ENCODE peak calls at places on chromosomes 6 and 20, in eight cellular contexts. P is mesothelial cell of epicardium; I is GM10248; F is naive thymus-derived CD4-positive, alpha-beta T cell; U is CD4-positive, CD25-positive, alpha-beta regulatory T cell; G is Caki2; O is NCI-H345; K is CD4-positive, alpha-beta T cell. L is an unnamed sample.

GRCh38 chr6:41719796-41720620 is 15.4 kb downstream of the TFEB start:
- DNase-seq in P (no peak), O (no peak), G (no peak), I (peak; percentile 68), U (no peak), F (no peak), K (no peak), L (no peak)

GRCh38 chr20:49456646-49457045 is 25.8 kb downstream of the KCNB1 start:
- DNase-seq in G (no peak), K (no peak), F (no peak), U (no peak), I (no peak), P (no peak), O (no peak), L (no peak)

GRCh38 chr6:167930300-167930699 is 67.2 kb upstream of the KIF25 start:
- DNase-seq in G (peak; percentile 73), P (no peak), O (no peak), K (no peak), I (no peak), F (no peak), U (no peak), L (no peak)

GRCh38 chr6:36067374-36068011 is 39.9 kb downstream of the MAPK14 start:
- DNase-seq in G (no peak), O (no peak), F (no peak), K (no peak), P (no peak), U (no peak), I (no peak), L (no peak)

GRCh38 chr6:120564779-120565178 is 769.5 kb downstream of the TBC1D32 start:
- DNase-seq in U (no peak), O (no peak), F (no peak), I (no peak), P (no peak), G (no peak), K (no peak), L (no peak)

GRCh38 chr6:15754035-15754705 is 91.3 kb upstream of the DTNBP1 start:
- DNase-seq in O (no peak), P (no peak), F (no peak), K (no peak), I (no peak), U (no peak), G (peak; percentile 43), L (no peak)

GRCh38 chr6:167392631-167393301 is 67.9 kb downstream of the TTLL2 start:
- DNase-seq in O (no peak), F (no peak), U (no peak), G (no peak), P (no peak), I (no peak), K (no peak), L (no peak)

GRCh38 chr20:61861858-61862257 is 203.8 kb downstream of the TAF4 start:
- DNase-seq in K (no peak), I (no peak), U (no peak), F (no peak), O (no peak), P (no peak), G (no peak), L (no peak)

GRCh38 chr6:5946181-5946580 is 60.5 kb downstream of the NRN1 start:
- DNase-seq in I (no peak), F (no peak), P (no peak), G (no peak), K (no peak), O (no peak), U (no peak), L (no peak)

GRCh38 chr20:39851459-39851858 is 837.6 kb downstream of the MAFB start:
- DNase-seq in U (no peak), F (no peak), P (no peak), O (no peak), G (no peak), I (no peak), K (no peak), L (no peak)

GRCh38 chr6:83518946-83519489 is 6.7 kb downstream of the PRSS35 start:
- DNase-seq in F (no peak), P (no peak), K (no peak), O (no peak), G (no peak), U (no peak), I (no peak), L (no peak)

GRCh38 chr20:17859002-17859615 is 109.5 kb downstream of the SNX5 start:
- DNase-seq in U (no peak), O (no peak), I (peak; percentile 59), K (no peak), P (no peak), F (no peak), G (no peak), L (no peak)

GRCh38 chr6:91704531-91704930 is 1117.7 kb upstream of the MAP3K7 start:
- DNase-seq in U (no peak), F (no peak), K (no peak), G (peak; percentile 29), I (no peak), O (no peak), P (no peak), L (no peak)

GRCh38 chr20:3595541-3595940 is 67.7 kb downstream of the GFRA4 start:
- DNase-seq in U (no peak), K (no peak), P (no peak), F (no peak), I (no peak), O (peak; percentile 76), G (no peak), L (no peak)

L was measured in CD8-positive, alpha-beta T cell.